ENCODE peak calls at places on chromosomes 5 and 9, in six cellular contexts. One of them, this sample, is unnamed.

GRCh38 chr5:45639038-45639437 is 57.1 kb downstream of the HCN1 start:
- DNase-seq in T follicular helper cell: no peak
- DNase-seq in GM23248: peak
- DNase-seq in MM.1S: no peak
- DNase-seq in neural crest cell: no peak
- DNase-seq in stimulated activated effector memory CD8-positive, alpha-beta T cell treated with anti-CD3 and anti-CD28 coated beads, Interleukin-12 subunit alpha, Interleukin-12 subunit beta, amount 100 ng/mL, for 72 hours: no peak
- DNase-seq in this sample: no peak

GRCh38 chr9:124756011-124756410 is 15.1 kb downstream of the NR6A1 start:
- DNase-seq in T follicular helper cell: no peak
- DNase-seq in GM23248: no peak
- DNase-seq in MM.1S: no peak
- DNase-seq in neural crest cell: no peak
- DNase-seq in stimulated activated effector memory CD8-positive, alpha-beta T cell treated with anti-CD3 and anti-CD28 coated beads, Interleukin-12 subunit alpha, Interleukin-12 subunit beta, amount 100 ng/mL, for 72 hours: no peak
- DNase-seq in this sample: no peak

GRCh38 chr9:114513050-114513951 is 8.0 kb upstream of the WHRN start:
- DNase-seq in T follicular helper cell: no peak
- DNase-seq in GM23248: no peak
- DNase-seq in MM.1S: peak
- DNase-seq in neural crest cell: no peak
- DNase-seq in stimulated activated effector memory CD8-positive, alpha-beta T cell treated with anti-CD3 and anti-CD28 coated beads, Interleukin-12 subunit alpha, Interleukin-12 subunit beta, amount 100 ng/mL, for 72 hours: no peak
- DNase-seq in this sample: no peak

GRCh38 chr5:101390317-101390908 is 487.3 kb upstream of the ST8SIA4 start:
- DNase-seq in T follicular helper cell: no peak
- DNase-seq in GM23248: peak
- DNase-seq in MM.1S: peak
- DNase-seq in neural crest cell: peak
- DNase-seq in stimulated activated effector memory CD8-positive, alpha-beta T cell treated with anti-CD3 and anti-CD28 coated beads, Interleukin-12 subunit alpha, Interleukin-12 subunit beta, amount 100 ng/mL, for 72 hours: no peak
- DNase-seq in this sample: peak

GRCh38 chr9:13942695-13943094 is 371.2 kb downstream of the NFIB start:
- DNase-seq in T follicular helper cell: no peak
- DNase-seq in GM23248: peak
- DNase-seq in MM.1S: no peak
- DNase-seq in neural crest cell: no peak
- DNase-seq in stimulated activated effector memory CD8-positive, alpha-beta T cell treated with anti-CD3 and anti-CD28 coated beads, Interleukin-12 subunit alpha, Interleukin-12 subunit beta, amount 100 ng/mL, for 72 hours: no peak
- DNase-seq in this sample: no peak

GRCh38 chr9:74942801-74943200 is 9.9 kb downstream of the C9orf40 start:
- DNase-seq in T follicular helper cell: no peak
- DNase-seq in GM23248: no peak
- DNase-seq in MM.1S: no peak
- DNase-seq in neural crest cell: no peak
- DNase-seq in stimulated activated effector memory CD8-positive, alpha-beta T cell treated with anti-CD3 and anti-CD28 coated beads, Interleukin-12 subunit alpha, Interleukin-12 subunit beta, amount 100 ng/mL, for 72 hours: no peak
- DNase-seq in this sample: no peak

GRCh38 chr9:93898026-93898425 is 57.1 kb downstream of the BARX1 start:
- DNase-seq in T follicular helper cell: no peak
- DNase-seq in GM23248: no peak
- DNase-seq in MM.1S: no peak
- DNase-seq in neural crest cell: no peak
- DNase-seq in stimulated activated effector memory CD8-positive, alpha-beta T cell treated with anti-CD3 and anti-CD28 coated beads, Interleukin-12 subunit alpha, Interleukin-12 subunit beta, amount 100 ng/mL, for 72 hours: no peak
- DNase-seq in this sample: no peak

GRCh38 chr9:68702493-68702892 is 2.5 kb upstream of the PIP5K1B start:
- DNase-seq in T follicular helper cell: no peak
- DNase-seq in GM23248: no peak
- DNase-seq in MM.1S: no peak
- DNase-seq in neural crest cell: no peak
- DNase-seq in stimulated activated effector memory CD8-positive, alpha-beta T cell treated with anti-CD3 and anti-CD28 coated beads, Interleukin-12 subunit alpha, Interleukin-12 subunit beta, amount 100 ng/mL, for 72 hours: no peak
- DNase-seq in this sample: no peak

GRCh38 chr9:100160021-100160420 is 61.0 kb downstream of the INVS start:
- DNase-seq in T follicular helper cell: no peak
- DNase-seq in GM23248: no peak
- DNase-seq in MM.1S: no peak
- DNase-seq in neural crest cell: no peak
- DNase-seq in stimulated activated effector memory CD8-positive, alpha-beta T cell treated with anti-CD3 and anti-CD28 coated beads, Interleukin-12 subunit alpha, Interleukin-12 subunit beta, amount 100 ng/mL, for 72 hours: no peak
- DNase-seq in this sample: no peak

GRCh38 chr9:34558911-34559615 is 30.5 kb downstream of the CNTFR start:
- DNase-seq in T follicular helper cell: no peak
- DNase-seq in GM23248: no peak
- DNase-seq in MM.1S: no peak
- DNase-seq in neural crest cell: no peak
- DNase-seq in stimulated activated effector memory CD8-positive, alpha-beta T cell treated with anti-CD3 and anti-CD28 coated beads, Interleukin-12 subunit alpha, Interleukin-12 subunit beta, amount 100 ng/mL, for 72 hours: no peak
- DNase-seq in this sample: no peak

GRCh38 chr9:137308102-137308619 is 6.1 kb upstream of the NRARP start:
- DNase-seq in T follicular helper cell: no peak
- DNase-seq in GM23248: no peak
- DNase-seq in MM.1S: no peak
- DNase-seq in neural crest cell: no peak
- DNase-seq in stimulated activated effector memory CD8-positive, alpha-beta T cell treated with anti-CD3 and anti-CD28 coated beads, Interleukin-12 subunit alpha, Interleukin-12 subunit beta, amount 100 ng/mL, for 72 hours: no peak
- DNase-seq in this sample: no peak

GRCh38 chr9:89309608-89310485 is 1.1 kb upstream of the CKS2 start:
- DNase-seq in T follicular helper cell: no peak
- DNase-seq in GM23248: peak
- DNase-seq in MM.1S: no peak
- DNase-seq in neural crest cell: no peak
- DNase-seq in stimulated activated effector memory CD8-positive, alpha-beta T cell treated with anti-CD3 and anti-CD28 coated beads, Interleukin-12 subunit alpha, Interleukin-12 subunit beta, amount 100 ng/mL, for 72 hours: no peak
- DNase-seq in this sample: no peak

GRCh38 chr5:56457887-56458451 is 224.8 kb upstream of the ANKRD55 start:
- DNase-seq in T follicular helper cell: no peak
- DNase-seq in GM23248: peak
- DNase-seq in MM.1S: no peak
- DNase-seq in neural crest cell: no peak
- DNase-seq in stimulated activated effector memory CD8-positive, alpha-beta T cell treated with anti-CD3 and anti-CD28 coated beads, Interleukin-12 subunit alpha, Interleukin-12 subunit beta, amount 100 ng/mL, for 72 hours: no peak
- DNase-seq in this sample: no peak

GRCh38 chr5:151139646-151140045 is 17.9 kb downstream of the ANXA6 start:
- DNase-seq in T follicular helper cell: no peak
- DNase-seq in GM23248: no peak
- DNase-seq in MM.1S: no peak
- DNase-seq in neural crest cell: no peak
- DNase-seq in stimulated activated effector memory CD8-positive, alpha-beta T cell treated with anti-CD3 and anti-CD28 coated beads, Interleukin-12 subunit alpha, Interleukin-12 subunit beta, amount 100 ng/mL, for 72 hours: no peak
- DNase-seq in this sample: no peak

GRCh38 chr5:31720811-31721345 is 81.9 kb downstream of the PDZD2 start:
- DNase-seq in T follicular helper cell: no peak
- DNase-seq in GM23248: no peak
- DNase-seq in MM.1S: peak
- DNase-seq in neural crest cell: no peak
- DNase-seq in stimulated activated effector memory CD8-positive, alpha-beta T cell treated with anti-CD3 and anti-CD28 coated beads, Interleukin-12 subunit alpha, Interleukin-12 subunit beta, amount 100 ng/mL, for 72 hours: no peak
- DNase-seq in this sample: no peak

GRCh38 chr5:113682497-113683136 is 169.1 kb downstream of the YTHDC2 start:
- DNase-seq in T follicular helper cell: no peak
- DNase-seq in GM23248: peak
- DNase-seq in MM.1S: no peak
- DNase-seq in neural crest cell: no peak
- DNase-seq in stimulated activated effector memory CD8-positive, alpha-beta T cell treated with anti-CD3 and anti-CD28 coated beads, Interleukin-12 subunit alpha, Interleukin-12 subunit beta, amount 100 ng/mL, for 72 hours: no peak
- DNase-seq in this sample: no peak

GRCh38 chr9:128550226-128550625 is 2.2 kb upstream of the SPTAN1 start:
- DNase-seq in T follicular helper cell: no peak
- DNase-seq in GM23248: peak
- DNase-seq in MM.1S: no peak
- DNase-seq in neural crest cell: no peak
- DNase-seq in stimulated activated effector memory CD8-positive, alpha-beta T cell treated with anti-CD3 and anti-CD28 coated beads, Interleukin-12 subunit alpha, Interleukin-12 subunit beta, amount 100 ng/mL, for 72 hours: peak
- DNase-seq in this sample: no peak

GRCh38 chr9:121778252-121779225 is 127.1 kb downstream of the DAB2IP start:
- DNase-seq in T follicular helper cell: no peak
- DNase-seq in GM23248: no peak
- DNase-seq in MM.1S: no peak
- DNase-seq in neural crest cell: no peak
- DNase-seq in stimulated activated effector memory CD8-positive, alpha-beta T cell treated with anti-CD3 and anti-CD28 coated beads, Interleukin-12 subunit alpha, Interleukin-12 subunit beta, amount 100 ng/mL, for 72 hours: no peak
- DNase-seq in this sample: no peak

GRCh38 chr5:65482727-65483473 is 1.2 kb upstream of the ADAMTS6 start:
- DNase-seq in T follicular helper cell: no peak
- DNase-seq in GM23248: peak
- DNase-seq in MM.1S: no peak
- DNase-seq in neural crest cell: no peak
- DNase-seq in stimulated activated effector memory CD8-positive, alpha-beta T cell treated with anti-CD3 and anti-CD28 coated beads, Interleukin-12 subunit alpha, Interleukin-12 subunit beta, amount 100 ng/mL, for 72 hours: no peak
- DNase-seq in this sample: peak

GRCh38 chr5:156888520-156888919 is 38.4 kb downstream of the PPP1R2B start:
- DNase-seq in T follicular helper cell: no peak
- DNase-seq in GM23248: no peak
- DNase-seq in MM.1S: peak
- DNase-seq in neural crest cell: no peak
- DNase-seq in stimulated activated effector memory CD8-positive, alpha-beta T cell treated with anti-CD3 and anti-CD28 coated beads, Interleukin-12 subunit alpha, Interleukin-12 subunit beta, amount 100 ng/mL, for 72 hours: no peak
- DNase-seq in this sample: no peak

GRCh38 chr9:98488578-98489312 is 220.0 kb downstream of the GABBR2 start:
- DNase-seq in T follicular helper cell: no peak
- DNase-seq in GM23248: peak
- DNase-seq in MM.1S: no peak
- DNase-seq in neural crest cell: no peak
- DNase-seq in stimulated activated effector memory CD8-positive, alpha-beta T cell treated with anti-CD3 and anti-CD28 coated beads, Interleukin-12 subunit alpha, Interleukin-12 subunit beta, amount 100 ng/mL, for 72 hours: no peak
- DNase-seq in this sample: no peak

GRCh38 chr5:8870349-8870748 is 675.5 kb downstream of the SEMA5A start:
- DNase-seq in T follicular helper cell: no peak
- DNase-seq in GM23248: no peak
- DNase-seq in MM.1S: no peak
- DNase-seq in neural crest cell: no peak
- DNase-seq in stimulated activated effector memory CD8-positive, alpha-beta T cell treated with anti-CD3 and anti-CD28 coated beads, Interleukin-12 subunit alpha, Interleukin-12 subunit beta, amount 100 ng/mL, for 72 hours: no peak
- DNase-seq in this sample: no peak

GRCh38 chr5:6202615-6203365 is 175.6 kb downstream of the MED10 start:
- DNase-seq in T follicular helper cell: no peak
- DNase-seq in GM23248: no peak
- DNase-seq in MM.1S: no peak
- DNase-seq in neural crest cell: peak
- DNase-seq in stimulated activated effector memory CD8-positive, alpha-beta T cell treated with anti-CD3 and anti-CD28 coated beads, Interleukin-12 subunit alpha, Interleukin-12 subunit beta, amount 100 ng/mL, for 72 hours: no peak
- DNase-seq in this sample: peak

GRCh38 chr5:19853616-19854240 is 134.3 kb downstream of the CDH18 start:
- DNase-seq in T follicular helper cell: no peak
- DNase-seq in GM23248: peak
- DNase-seq in MM.1S: peak
- DNase-seq in neural crest cell: no peak
- DNase-seq in stimulated activated effector memory CD8-positive, alpha-beta T cell treated with anti-CD3 and anti-CD28 coated beads, Interleukin-12 subunit alpha, Interleukin-12 subunit beta, amount 100 ng/mL, for 72 hours: no peak
- DNase-seq in this sample: no peak

GRCh38 chr5:125657936-125658335 is 765.3 kb upstream of the GRAMD2B start:
- DNase-seq in T follicular helper cell: no peak
- DNase-seq in GM23248: no peak
- DNase-seq in MM.1S: no peak
- DNase-seq in neural crest cell: no peak
- DNase-seq in stimulated activated effector memory CD8-positive, alpha-beta T cell treated with anti-CD3 and anti-CD28 coated beads, Interleukin-12 subunit alpha, Interleukin-12 subunit beta, amount 100 ng/mL, for 72 hours: no peak
- DNase-seq in this sample: no peak

GRCh38 chr5:133369161-133369783 is 243.1 kb downstream of the FSTL4 start:
- DNase-seq in T follicular helper cell: no peak
- DNase-seq in GM23248: no peak
- DNase-seq in MM.1S: no peak
- DNase-seq in neural crest cell: no peak
- DNase-seq in stimulated activated effector memory CD8-positive, alpha-beta T cell treated with anti-CD3 and anti-CD28 coated beads, Interleukin-12 subunit alpha, Interleukin-12 subunit beta, amount 100 ng/mL, for 72 hours: no peak
- DNase-seq in this sample: no peak

GRCh38 chr5:179887802-179888201 is 19.9 kb downstream of the TBC1D9B start:
- DNase-seq in T follicular helper cell: no peak
- DNase-seq in GM23248: no peak
- DNase-seq in MM.1S: no peak
- DNase-seq in neural crest cell: no peak
- DNase-seq in stimulated activated effector memory CD8-positive, alpha-beta T cell treated with anti-CD3 and anti-CD28 coated beads, Interleukin-12 subunit alpha, Interleukin-12 subunit beta, amount 100 ng/mL, for 72 hours: no peak
- DNase-seq in this sample: no peak

This sample was measured in endothelial cell.